ENCODE peak calls at places on chromosomes 4 and X, in nine cellular contexts. U is WTC11; K is H4; J is thyroid gland; D is smooth muscle cell of the brain vasculature; T is CD8-positive, alpha-beta T cell; M is SW480; Z is cardiac fibroblast; C is hippocampal formation. I is an unnamed sample.

GRCh38 chrX:99371976-99372595 is 1038.0 kb downstream of the PCDH19 start:
- DNase-seq in U (no peak), K (peak; percentile 7), J (no peak), D (no peak), T (no peak), M (no peak), Z (no peak), C (no peak), I (no peak)

GRCh38 chrX:46840946-46841740 is 4.3 kb downstream of the RP2 start:
- DNase-seq in U (no peak), K (peak; percentile 8), J (peak; percentile 50), D (no peak), T (no peak), M (no peak), Z (peak; percentile 70), C (peak; percentile 2), I (no peak)

GRCh38 chr4:26140150-26140898 is 180.5 kb upstream of the RBPJ start:
- DNase-seq in U (no peak), K (peak; percentile 73), J (no peak), D (peak; percentile 36), T (no peak), M (no peak), Z (no peak), C (no peak), I (no peak)

GRCh38 chr4:67929447-67929846 is 33.8 kb downstream of the TMPRSS11A start:
- DNase-seq in U (no peak), K (peak; percentile 75), J (no peak), D (no peak), T (no peak), M (no peak), Z (no peak), C (no peak), I (no peak)

GRCh38 chrX:138754861-138755260 is 43.3 kb upstream of the FGF13 start:
- DNase-seq in U (no peak), K (no peak), J (no peak), D (no peak), T (no peak), M (no peak), Z (no peak), C (no peak), I (no peak)

GRCh38 chr4:40289366-40290188 is 45.6 kb upstream of the CHRNA9 start:
- DNase-seq in U (no peak), K (no peak), J (no peak), D (no peak), T (no peak), M (no peak), Z (no peak), C (no peak), I (no peak)

GRCh38 chr4:98638661-98639060 is 19.8 kb downstream of the TSPAN5 start:
- DNase-seq in U (no peak), K (no peak), J (no peak), D (no peak), T (no peak), M (no peak), Z (no peak), C (no peak), I (no peak)

GRCh38 chr4:143207555-143207954 is 22.8 kb downstream of the USP38 start:
- DNase-seq in U (no peak), K (peak; percentile 24), J (no peak), D (no peak), T (no peak), M (no peak), Z (peak; percentile 53), C (peak; percentile 24), I (peak; percentile 20)

GRCh38 chrX:81779701-81780100 is 577.8 kb downstream of the SH3BGRL start:
- DNase-seq in U (no peak), K (no peak), J (no peak), D (no peak), T (no peak), M (no peak), Z (no peak), C (no peak), I (no peak)

GRCh38 chr4:2791518-2792395 is 1.1 kb upstream of the SH3BP2 start:
- DNase-seq in U (no peak), K (no peak), J (no peak), D (no peak), T (no peak), M (no peak), Z (no peak), C (no peak), I (no peak)

GRCh38 chr4:177308125-177308524 is 1.5 kb upstream of the NEIL3 start:
- DNase-seq in U (no peak), K (peak; percentile 37), J (peak; percentile 31), D (no peak), T (no peak), M (no peak), Z (peak; percentile 77), C (no peak), I (peak; percentile 12)

GRCh38 chr4:23006756-23007155 is 314.0 kb downstream of the GBA3 start:
- DNase-seq in U (no peak), K (no peak), J (no peak), D (no peak), T (no peak), M (no peak), Z (no peak), C (no peak), I (no peak)

GRCh38 chr4:3796960-3797359 is 30.8 kb downstream of the ADRA2C start:
- DNase-seq in U (no peak), K (no peak), J (no peak), D (no peak), T (no peak), M (no peak), Z (no peak), C (no peak), I (no peak)

GRCh38 chr4:153676984-153677383 is 7.1 kb upstream of the TLR2 start:
- DNase-seq in U (no peak), K (peak; percentile 59), J (no peak), D (peak; percentile 61), T (no peak), M (no peak), Z (peak; percentile 77), C (no peak), I (no peak)

GRCh38 chr4:177442623-177443155 is 452 bp upstream of the AGA start:
- DNase-seq in U (no peak), K (no peak), J (peak; percentile 25), D (no peak), T (peak; percentile 15), M (peak; percentile 11), Z (peak; percentile 19), C (peak; percentile 62), I (peak; percentile 8)

GRCh38 chr4:56505269-56506109 is at the start of gene ARL9:
- DNase-seq in U (peak; percentile 76), K (no peak), J (peak; percentile 64), D (peak; percentile 45), T (peak; percentile 62), M (no peak), Z (peak; percentile 68), C (no peak), I (no peak)

I was measured in HepG2.